ENCODE peak calls at places on chromosomes 11 and 22, in nine cellular contexts. One of them, this sample, is unnamed.

GRCh38 chr22:43378011-43378704 is 33.7 kb upstream of the MPPED1 start:
- DNase-seq in fibroblast of pulmonary artery: peak; percentile 24
- DNase-seq in Kasumi-1: peak; percentile 27
- DNase-seq in AG10803: peak; percentile 29
- DNase-seq in sciatic nerve: no peak
- DNase-seq in AG04450: no peak
- DNase-seq in NCI-H1930: no peak
- DNase-seq in activated CD8-positive, alpha-beta memory T cell treated with anti-CD3 and anti-CD28 coated beads, Interleukin-2, amount 50 U/mL, for 4 hours: no peak
- DNase-seq in NCI-H2029: no peak
- DNase-seq in this sample: no peak

GRCh38 chr11:121534131-121535093 is 81.6 kb upstream of the SORL1-AS1 start:
- DNase-seq in fibroblast of pulmonary artery: peak; percentile 26
- DNase-seq in Kasumi-1: no peak
- DNase-seq in AG10803: peak; percentile 55
- DNase-seq in sciatic nerve: no peak
- DNase-seq in AG04450: no peak
- DNase-seq in NCI-H1930: peak; percentile 33
- DNase-seq in activated CD8-positive, alpha-beta memory T cell treated with anti-CD3 and anti-CD28 coated beads, Interleukin-2, amount 50 U/mL, for 4 hours: no peak
- DNase-seq in NCI-H2029: no peak
- DNase-seq in this sample: peak; percentile 89

GRCh38 chr22:26970809-26971394 is 313.5 kb downstream of the MIAT start:
- DNase-seq in fibroblast of pulmonary artery: no peak
- DNase-seq in Kasumi-1: no peak
- DNase-seq in AG10803: no peak
- DNase-seq in sciatic nerve: no peak
- DNase-seq in AG04450: no peak
- DNase-seq in NCI-H1930: no peak
- DNase-seq in activated CD8-positive, alpha-beta memory T cell treated with anti-CD3 and anti-CD28 coated beads, Interleukin-2, amount 50 U/mL, for 4 hours: no peak
- DNase-seq in NCI-H2029: no peak
- DNase-seq in this sample: no peak

GRCh38 chr22:30265851-30266444 is 703 bp downstream of the OSM start:
- DNase-seq in fibroblast of pulmonary artery: no peak
- DNase-seq in Kasumi-1: peak; percentile 80
- DNase-seq in AG10803: no peak
- DNase-seq in sciatic nerve: peak; percentile 80
- DNase-seq in AG04450: no peak
- DNase-seq in NCI-H1930: no peak
- DNase-seq in activated CD8-positive, alpha-beta memory T cell treated with anti-CD3 and anti-CD28 coated beads, Interleukin-2, amount 50 U/mL, for 4 hours: peak; percentile 85
- DNase-seq in NCI-H2029: no peak
- DNase-seq in this sample: no peak

GRCh38 chr11:16891170-16891569 is 123.0 kb downstream of the PLEKHA7 start:
- DNase-seq in fibroblast of pulmonary artery: no peak
- DNase-seq in Kasumi-1: no peak
- DNase-seq in AG10803: peak; percentile 22
- DNase-seq in sciatic nerve: no peak
- DNase-seq in AG04450: no peak
- DNase-seq in NCI-H1930: no peak
- DNase-seq in activated CD8-positive, alpha-beta memory T cell treated with anti-CD3 and anti-CD28 coated beads, Interleukin-2, amount 50 U/mL, for 4 hours: no peak
- DNase-seq in NCI-H2029: no peak
- DNase-seq in this sample: no peak

GRCh38 chr11:125207866-125208425 is 43.4 kb downstream of the PKNOX2 start:
- DNase-seq in fibroblast of pulmonary artery: peak; percentile 40
- DNase-seq in Kasumi-1: no peak
- DNase-seq in AG10803: peak; percentile 3
- DNase-seq in sciatic nerve: no peak
- DNase-seq in AG04450: no peak
- DNase-seq in NCI-H1930: no peak
- DNase-seq in activated CD8-positive, alpha-beta memory T cell treated with anti-CD3 and anti-CD28 coated beads, Interleukin-2, amount 50 U/mL, for 4 hours: no peak
- DNase-seq in NCI-H2029: no peak
- DNase-seq in this sample: no peak

GRCh38 chr11:24634606-24635160 is 137.8 kb downstream of the LUZP2 start:
- DNase-seq in fibroblast of pulmonary artery: no peak
- DNase-seq in Kasumi-1: no peak
- DNase-seq in AG10803: no peak
- DNase-seq in sciatic nerve: no peak
- DNase-seq in AG04450: no peak
- DNase-seq in NCI-H1930: no peak
- DNase-seq in activated CD8-positive, alpha-beta memory T cell treated with anti-CD3 and anti-CD28 coated beads, Interleukin-2, amount 50 U/mL, for 4 hours: no peak
- DNase-seq in NCI-H2029: no peak
- DNase-seq in this sample: no peak

GRCh38 chr11:102318469-102318868 is 1.2 kb downstream of the BIRC3 start:
- DNase-seq in fibroblast of pulmonary artery: no peak
- DNase-seq in Kasumi-1: no peak
- DNase-seq in AG10803: no peak
- DNase-seq in sciatic nerve: no peak
- DNase-seq in AG04450: no peak
- DNase-seq in NCI-H1930: no peak
- DNase-seq in activated CD8-positive, alpha-beta memory T cell treated with anti-CD3 and anti-CD28 coated beads, Interleukin-2, amount 50 U/mL, for 4 hours: peak; percentile 57
- DNase-seq in NCI-H2029: no peak
- DNase-seq in this sample: no peak

GRCh38 chr22:36891646-36892045 is 21.8 kb upstream of the CSF2RB start:
- DNase-seq in fibroblast of pulmonary artery: peak; percentile 61
- DNase-seq in Kasumi-1: no peak
- DNase-seq in AG10803: no peak
- DNase-seq in sciatic nerve: no peak
- DNase-seq in AG04450: no peak
- DNase-seq in NCI-H1930: no peak
- DNase-seq in activated CD8-positive, alpha-beta memory T cell treated with anti-CD3 and anti-CD28 coated beads, Interleukin-2, amount 50 U/mL, for 4 hours: no peak
- DNase-seq in NCI-H2029: no peak
- DNase-seq in this sample: no peak

GRCh38 chr11:70740475-70740825 is 342.1 kb downstream of the CTTN start:
- DNase-seq in fibroblast of pulmonary artery: no peak
- DNase-seq in Kasumi-1: no peak
- DNase-seq in AG10803: no peak
- DNase-seq in sciatic nerve: no peak
- DNase-seq in AG04450: no peak
- DNase-seq in NCI-H1930: no peak
- DNase-seq in activated CD8-positive, alpha-beta memory T cell treated with anti-CD3 and anti-CD28 coated beads, Interleukin-2, amount 50 U/mL, for 4 hours: no peak
- DNase-seq in NCI-H2029: no peak
- DNase-seq in this sample: no peak

GRCh38 chr22:36356708-36357694 is 30.8 kb downstream of the MYH9 start:
- DNase-seq in fibroblast of pulmonary artery: no peak
- DNase-seq in Kasumi-1: no peak
- DNase-seq in AG10803: no peak
- DNase-seq in sciatic nerve: no peak
- DNase-seq in AG04450: no peak
- DNase-seq in NCI-H1930: no peak
- DNase-seq in activated CD8-positive, alpha-beta memory T cell treated with anti-CD3 and anti-CD28 coated beads, Interleukin-2, amount 50 U/mL, for 4 hours: peak; percentile 61
- DNase-seq in NCI-H2029: no peak
- DNase-seq in this sample: no peak

GRCh38 chr22:50076646-50077624 is 8.3 kb downstream of the MLC1 start:
- DNase-seq in fibroblast of pulmonary artery: no peak
- DNase-seq in Kasumi-1: no peak
- DNase-seq in AG10803: no peak
- DNase-seq in sciatic nerve: no peak
- DNase-seq in AG04450: no peak
- DNase-seq in NCI-H1930: no peak
- DNase-seq in activated CD8-positive, alpha-beta memory T cell treated with anti-CD3 and anti-CD28 coated beads, Interleukin-2, amount 50 U/mL, for 4 hours: no peak
- DNase-seq in NCI-H2029: no peak
- DNase-seq in this sample: no peak

GRCh38 chr22:23376256-23376655 is 195.9 kb downstream of the BCR start:
- DNase-seq in fibroblast of pulmonary artery: peak; percentile 13
- DNase-seq in Kasumi-1: peak; percentile 28
- DNase-seq in AG10803: no peak
- DNase-seq in sciatic nerve: no peak
- DNase-seq in AG04450: no peak
- DNase-seq in NCI-H1930: no peak
- DNase-seq in activated CD8-positive, alpha-beta memory T cell treated with anti-CD3 and anti-CD28 coated beads, Interleukin-2, amount 50 U/mL, for 4 hours: no peak
- DNase-seq in NCI-H2029: peak; percentile 7
- DNase-seq in this sample: no peak

GRCh38 chr11:118602331-118602730 is 5.1 kb upstream of the PHLDB1 start:
- DNase-seq in fibroblast of pulmonary artery: peak; percentile 73
- DNase-seq in Kasumi-1: no peak
- DNase-seq in AG10803: no peak
- DNase-seq in sciatic nerve: peak; percentile 30
- DNase-seq in AG04450: no peak
- DNase-seq in NCI-H1930: no peak
- DNase-seq in activated CD8-positive, alpha-beta memory T cell treated with anti-CD3 and anti-CD28 coated beads, Interleukin-2, amount 50 U/mL, for 4 hours: no peak
- DNase-seq in NCI-H2029: no peak
- DNase-seq in this sample: no peak

GRCh38 chr11:84580338-84580737 is 1046.8 kb downstream of the DLG2 start:
- DNase-seq in fibroblast of pulmonary artery: no peak
- DNase-seq in Kasumi-1: no peak
- DNase-seq in AG10803: no peak
- DNase-seq in sciatic nerve: no peak
- DNase-seq in AG04450: no peak
- DNase-seq in NCI-H1930: no peak
- DNase-seq in activated CD8-positive, alpha-beta memory T cell treated with anti-CD3 and anti-CD28 coated beads, Interleukin-2, amount 50 U/mL, for 4 hours: no peak
- DNase-seq in NCI-H2029: no peak
- DNase-seq in this sample: no peak

GRCh38 chr22:46153930-46154329 is 3.6 kb downstream of the PPARA start:
- DNase-seq in fibroblast of pulmonary artery: no peak
- DNase-seq in Kasumi-1: no peak
- DNase-seq in AG10803: no peak
- DNase-seq in sciatic nerve: no peak
- DNase-seq in AG04450: no peak
- DNase-seq in NCI-H1930: no peak
- DNase-seq in activated CD8-positive, alpha-beta memory T cell treated with anti-CD3 and anti-CD28 coated beads, Interleukin-2, amount 50 U/mL, for 4 hours: no peak
- DNase-seq in NCI-H2029: no peak
- DNase-seq in this sample: no peak

GRCh38 chr11:77154381-77155081 is 26.5 kb downstream of the MYO7A start:
- DNase-seq in fibroblast of pulmonary artery: no peak
- DNase-seq in Kasumi-1: no peak
- DNase-seq in AG10803: no peak
- DNase-seq in sciatic nerve: no peak
- DNase-seq in AG04450: no peak
- DNase-seq in NCI-H1930: no peak
- DNase-seq in activated CD8-positive, alpha-beta memory T cell treated with anti-CD3 and anti-CD28 coated beads, Interleukin-2, amount 50 U/mL, for 4 hours: no peak
- DNase-seq in NCI-H2029: peak; percentile 76
- DNase-seq in this sample: peak; percentile 77

GRCh38 chr11:92129811-92130210 is 94.8 kb upstream of the FAT3 start:
- DNase-seq in fibroblast of pulmonary artery: no peak
- DNase-seq in Kasumi-1: no peak
- DNase-seq in AG10803: peak; percentile 29
- DNase-seq in sciatic nerve: no peak
- DNase-seq in AG04450: no peak
- DNase-seq in NCI-H1930: no peak
- DNase-seq in activated CD8-positive, alpha-beta memory T cell treated with anti-CD3 and anti-CD28 coated beads, Interleukin-2, amount 50 U/mL, for 4 hours: no peak
- DNase-seq in NCI-H2029: no peak
- DNase-seq in this sample: no peak

GRCh38 chr11:2466869-2467694 is 22.3 kb downstream of the KCNQ1 start:
- DNase-seq in fibroblast of pulmonary artery: no peak
- DNase-seq in Kasumi-1: peak; percentile 78
- DNase-seq in AG10803: no peak
- DNase-seq in sciatic nerve: peak; percentile 53
- DNase-seq in AG04450: no peak
- DNase-seq in NCI-H1930: no peak
- DNase-seq in activated CD8-positive, alpha-beta memory T cell treated with anti-CD3 and anti-CD28 coated beads, Interleukin-2, amount 50 U/mL, for 4 hours: no peak
- DNase-seq in NCI-H2029: no peak
- DNase-seq in this sample: no peak

This sample was measured in cerebellar nuclear complex.